ENCODE peak calls at places on chromosomes 13 and 19, in eight cellular contexts. C, B, R, L, S, F, M and Y are unnamed samples. For H3K4me1, the result is how much of the 10 kb centered on the place peaks cover.

GRCh38 chr13:42215578-42216421 is 56.2 kb upstream of the AKAP11 start:
- DNase-seq in C (peak), B (no peak), R (no peak), L (no peak), S (no peak), F (peak), M (peak), Y (no peak)

GRCh38 chr13:30607908-30608307 is 9.8 kb upstream of the USPL1 start:
- DNase-seq in C (no peak), B (no peak), R (peak), L (no peak), S (no peak), F (no peak), M (no peak), Y (no peak)

GRCh38 chr13:25329706-25330105 is 28.3 kb downstream of the NUP58 start:
- DNase-seq in C (no peak), B (no peak), R (no peak), L (no peak), S (no peak), F (no peak), M (no peak), Y (no peak)

GRCh38 chr19:20151617-20152145 is 15.3 kb upstream of the ZNF486 start:
- DNase-seq in C (peak), B (no peak), R (no peak), L (no peak), S (no peak), F (peak), M (no peak), Y (no peak)

GRCh38 chr13:24668511-24668910 is 11.7 kb upstream of the ATP12A start:
- DNase-seq in C (no peak), B (no peak), R (no peak), L (no peak), S (no peak), F (no peak), M (no peak), Y (no peak)

GRCh38 chr13:101204270-101205011 is 211.9 kb downstream of the NALCN start:
- DNase-seq in C (no peak), B (no peak), R (no peak), L (no peak), S (no peak), F (no peak), M (no peak), Y (no peak)

GRCh38 chr19:12751635-12752034 is at the start of gene BEST2:
- DNase-seq in C (peak), B (no peak), R (no peak), L (no peak), S (no peak), F (no peak), M (no peak), Y (no peak)

GRCh38 chr13:93004919-93005318 is 221.7 kb upstream of the GPC6 start:
- DNase-seq in C (peak), B (no peak), R (no peak), L (no peak), S (no peak), F (no peak), M (no peak), Y (no peak)

GRCh38 chr19:7533281-7533819 is 2.2 kb upstream of the PNPLA6 start:
- DNase-seq in C (peak), B (no peak), R (no peak), L (peak), S (no peak), F (no peak), M (no peak), Y (no peak)

GRCh38 chr13:26062853-26063444 is 11.1 kb upstream of the SHISA2 start:
- DNase-seq in C (peak), B (no peak), R (no peak), L (no peak), S (no peak), F (peak), M (peak), Y (no peak)

GRCh38 chr13:46372071-46372470 is 15.0 kb downstream of the RUBCNL start:
- DNase-seq in C (no peak), B (no peak), R (no peak), L (no peak), S (no peak), F (no peak), M (no peak), Y (no peak)

GRCh38 chr19:456547-457110 is 4.2 kb downstream of the SHC2 start:
- DNase-seq in C (peak), B (no peak), R (no peak), L (no peak), S (no peak), F (no peak), M (no peak), Y (no peak)

GRCh38 chr19:58538257-58539168 is 5.4 kb upstream of the TRIM28 start:
- DNase-seq in C (peak), B (no peak), R (no peak), L (peak), S (no peak), F (peak), M (no peak), Y (no peak)

GRCh38 chr13:113116871-113117271 is 5.7 kb upstream of the F10 start:
- DNase-seq in C (no peak), B (no peak), R (no peak), L (no peak), S (no peak), F (no peak), M (no peak), Y (peak)

GRCh38 chr13:113152894-113153809 is 5.3 kb upstream of the PROZ start:
- DNase-seq in C (peak), B (no peak), R (no peak), L (peak), S (no peak), F (peak), M (no peak), Y (no peak)

GRCh38 chr19:57192993-57193392 is 1.7 kb downstream of the ZNF264 start:
- DNase-seq in C (no peak), B (no peak), R (no peak), L (no peak), S (no peak), F (no peak), M (no peak), Y (no peak)

GRCh38 chr19:54560881-54561385 is 12.7 kb upstream of the LILRA2 start:
- DNase-seq in C (no peak), B (no peak), R (no peak), L (no peak), S (no peak), F (no peak), M (no peak), Y (no peak)

GRCh38 chr19:29858000-29858596 is 46.3 kb downstream of the CCNE1 start:
- DNase-seq in C (peak), B (peak), R (no peak), L (no peak), S (no peak), F (no peak), M (no peak), Y (no peak)

GRCh38 chr13:48653074-48654054 is at the start of gene CYSLTR2:
- DNase-seq in C (peak), B (no peak), R (no peak), L (no peak), S (no peak), F (no peak), M (no peak), Y (no peak)

GRCh38 chr13:49532593-49532992 is 36.8 kb downstream of the PHF11 start:
- DNase-seq in C (no peak), B (no peak), R (no peak), L (no peak), S (no peak), F (no peak), M (no peak), Y (no peak)

GRCh38 chr13:106520205-106521004 is 15.1 kb downstream of the EFNB2 start:
- DNase-seq in C (peak), B (no peak), R (no peak), L (no peak), S (no peak), F (no peak), M (no peak), Y (no peak)

GRCh38 chr19:20923077-20923871 is at the start of gene ZNF85:
- DNase-seq in C (peak), B (no peak), R (peak), L (peak), S (peak), F (peak), M (peak), Y (peak)

GRCh38 chr19:48660854-48661731 is 11.7 kb downstream of the NTN5 start:
- DNase-seq in C (peak), B (peak), R (peak), L (peak), S (peak), F (no peak), M (peak), Y (peak)

GRCh38 chr19:35712910-35713845 is 4.6 kb upstream of the KMT2B start:
- DNase-seq in C (peak), B (no peak), R (no peak), L (no peak), S (no peak), F (no peak), M (no peak), Y (no peak)

GRCh38 chr19:19866599-19867248 is 1.0 kb downstream of the ZNF253 start:
- DNase-seq in C (peak), B (no peak), R (peak), L (no peak), S (no peak), F (peak), M (no peak), Y (no peak)

GRCh38 chr13:91659583-91660415 is 261.4 kb downstream of the GPC5 start:
- DNase-seq in C (no peak), B (no peak), R (no peak), L (no peak), S (no peak), F (no peak), M (no peak), Y (no peak)

GRCh38 chr13:100773923-100774641 is 99.5 kb upstream of the TMTC4 start:
- DNase-seq in C (peak), B (no peak), R (no peak), L (no peak), S (no peak), F (no peak), M (no peak), Y (no peak)

GRCh38 chr13:100659578-100659977 is 15.0 kb downstream of the TMTC4 start:
- DNase-seq in C (peak), B (no peak), R (no peak), L (no peak), S (no peak), F (no peak), M (no peak), Y (no peak)

GRCh38 chr19:18074192-18074591 is 12.5 kb downstream of the IL12RB1 start:
- DNase-seq in C (peak), B (no peak), R (no peak), L (no peak), S (no peak), F (no peak), M (no peak), Y (no peak)

GRCh38 chr19:48962029-48962848 is 2.9 kb upstream of the FTL start:
- DNase-seq in C (peak), B (peak), R (no peak), L (peak), S (no peak), F (no peak), M (no peak), Y (no peak)

GRCh38 chr19:46018729-46019251 is 4.1 kb downstream of the PGLYRP1 start:
- DNase-seq in C (no peak), B (no peak), R (no peak), L (no peak), S (no peak), F (no peak), M (no peak), Y (no peak)

GRCh38 chr19:46017874-46018675 is 4.8 kb downstream of the PGLYRP1 start:
- DNase-seq in C (no peak), B (no peak), R (no peak), L (no peak), S (no peak), F (no peak), M (no peak), Y (no peak)

GRCh38 chr19:46015961-46016425 is 6.9 kb downstream of the PGLYRP1 start:
- DNase-seq in C (peak), B (no peak), R (peak), L (no peak), S (no peak), F (no peak), M (no peak), Y (no peak)

GRCh38 chr19:46016426-46017094 is 6.3 kb downstream of the PGLYRP1 start:
- DNase-seq in C (peak), B (peak), R (peak), L (peak), S (no peak), F (peak), M (peak), Y (no peak)

GRCh38 chr19:46017095-46017429 is 5.8 kb downstream of the PGLYRP1 start:
- DNase-seq in C (no peak), B (no peak), R (no peak), L (no peak), S (no peak), F (no peak), M (no peak), Y (no peak)
- H3K4me3 ChIP-seq in C (no peak), B (no peak), R (no peak), L (peak), S (no peak), F (no peak), M (no peak), Y (no peak)

GRCh38 chr13:52348081-52348480 is 57.9 kb downstream of the THSD1 start:
- DNase-seq in C (no peak), B (no peak), R (no peak), L (no peak), S (no peak), F (no peak), M (peak), Y (no peak)
- H3K4me1 ChIP-seq in C (under half), B (under half), R (under half), L (under half), S (under half), F (under half), M (under half), Y (under half)

DNA sequence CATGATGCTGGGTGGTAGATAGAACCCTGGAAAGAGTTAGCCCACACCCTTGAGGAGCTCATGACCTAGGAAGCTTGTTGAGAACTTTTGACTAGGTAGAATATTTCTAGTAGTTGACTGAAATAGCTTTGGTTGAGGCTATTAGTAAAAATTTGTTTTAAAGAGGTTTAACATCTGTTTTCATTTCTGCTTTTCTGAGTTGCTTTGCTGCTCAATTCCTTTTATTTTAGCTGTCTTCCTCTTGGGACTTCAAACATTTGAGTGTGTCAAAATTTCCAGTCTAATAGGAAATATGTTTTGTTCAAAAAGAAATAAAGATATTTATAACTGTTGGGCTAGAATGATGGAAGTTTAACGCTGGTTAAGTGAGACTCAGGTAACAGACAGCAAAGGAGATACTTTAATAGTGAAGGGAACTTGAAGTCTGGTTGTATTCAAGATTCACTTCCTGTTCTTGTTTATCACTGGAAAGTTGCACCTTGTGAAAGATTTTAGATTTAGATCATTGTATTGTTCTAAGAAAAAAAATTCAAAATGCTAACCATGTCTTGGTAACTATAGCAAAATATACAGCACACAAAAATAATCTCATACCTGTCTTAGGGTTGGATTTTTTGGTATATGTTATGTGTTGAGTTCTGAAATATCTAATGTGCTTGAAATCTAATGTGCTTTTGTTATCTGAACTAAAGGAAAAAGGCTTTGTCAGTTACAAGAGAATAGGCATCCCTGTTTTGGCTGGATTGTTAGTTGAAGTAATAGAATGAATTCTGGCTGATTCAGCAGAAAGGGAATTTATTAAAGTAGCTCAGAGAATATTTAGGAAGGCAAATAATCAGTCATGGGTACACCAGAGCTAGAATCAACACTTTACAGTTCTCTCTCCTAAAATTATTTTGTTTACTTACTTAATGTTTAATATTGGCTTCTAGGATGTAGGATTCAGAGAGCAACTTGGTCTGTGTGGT is 24.4 kb upstream of the GPR18 start:
- DNase-seq in C (no peak), B (no peak), R (no peak), L (no peak), S (no peak), F (no peak), M (no peak), Y (no peak)
- H3K27ac ChIP-seq in C (no peak), B (no peak), R (peak), L (peak), S (peak), F (no peak), M (no peak), Y (no peak)

DNA sequence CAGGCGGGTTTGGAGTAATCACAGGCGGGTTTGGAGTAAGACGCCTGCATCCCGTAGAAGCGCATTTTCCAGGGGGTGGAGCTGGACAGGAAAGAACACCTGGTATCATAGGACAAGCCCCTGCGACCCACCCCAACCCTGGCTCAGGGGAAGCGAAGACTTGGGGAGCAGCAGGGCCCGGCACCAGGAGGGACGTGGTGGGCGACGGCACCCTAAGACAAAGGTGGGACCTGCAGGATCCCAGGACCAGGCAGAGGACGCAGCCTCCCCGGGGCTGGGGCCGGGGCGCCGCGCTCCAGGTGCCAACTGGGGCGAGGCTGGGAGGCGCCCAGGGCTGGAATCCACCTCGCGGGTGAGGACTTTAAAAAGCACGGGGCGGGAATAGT is 520 bp downstream of the ZNF600 start:
- DNase-seq in C (peak), B (no peak), R (no peak), L (no peak), S (no peak), F (no peak), M (no peak), Y (peak)
- H3K4me3 ChIP-seq in C (peak), B (no peak), R (peak), L (peak), S (peak), F (peak), M (peak), Y (peak)

GRCh38 chr13:32638739-32639138 is 52.5 kb downstream of the PDS5B start:
- DNase-seq in C (no peak), B (no peak), R (no peak), L (no peak), S (no peak), F (no peak), M (no peak), Y (no peak)

GRCh38 chr13:32645854-32646253 is 59.6 kb downstream of the PDS5B start:
- DNase-seq in C (no peak), B (no peak), R (no peak), L (no peak), S (no peak), F (no peak), M (no peak), Y (no peak)

GRCh38 chr13:32639502-32640105 is 53.4 kb downstream of the PDS5B start:
- DNase-seq in C (peak), B (peak), R (peak), L (no peak), S (peak), F (peak), M (peak), Y (no peak)

GRCh38 chr13:32642858-32643257 is 56.6 kb downstream of the PDS5B start:
- DNase-seq in C (no peak), B (no peak), R (no peak), L (no peak), S (no peak), F (no peak), M (no peak), Y (no peak)

GRCh38 chr13:32642316-32642715 is 56.1 kb downstream of the PDS5B start:
- DNase-seq in C (no peak), B (no peak), R (no peak), L (no peak), S (no peak), F (no peak), M (no peak), Y (no peak)
- H3K4me1 ChIP-seq in C (under half), B (under half), R (under half), L (under half), S (under half), F (under half), M (under half), Y (under half)

GRCh38 chr19:10432736-10433130 is 12.4 kb downstream of the PDE4A start:
- DNase-seq in C (peak), B (no peak), R (no peak), L (peak), S (no peak), F (no peak), M (no peak), Y (no peak)

GRCh38 chr19:10431254-10431942 is 11.1 kb downstream of the PDE4A start:
- DNase-seq in C (peak), B (no peak), R (peak), L (peak), S (no peak), F (no peak), M (no peak), Y (no peak)

GRCh38 chr19:10431943-10432735 is 11.8 kb downstream of the PDE4A start:
- DNase-seq in C (peak), B (no peak), R (peak), L (peak), S (no peak), F (no peak), M (no peak), Y (no peak)

GRCh38 chr19:10428996-10429381 is 8.7 kb downstream of the PDE4A start:
- DNase-seq in C (no peak), B (no peak), R (no peak), L (no peak), S (no peak), F (no peak), M (no peak), Y (no peak)

DNA sequence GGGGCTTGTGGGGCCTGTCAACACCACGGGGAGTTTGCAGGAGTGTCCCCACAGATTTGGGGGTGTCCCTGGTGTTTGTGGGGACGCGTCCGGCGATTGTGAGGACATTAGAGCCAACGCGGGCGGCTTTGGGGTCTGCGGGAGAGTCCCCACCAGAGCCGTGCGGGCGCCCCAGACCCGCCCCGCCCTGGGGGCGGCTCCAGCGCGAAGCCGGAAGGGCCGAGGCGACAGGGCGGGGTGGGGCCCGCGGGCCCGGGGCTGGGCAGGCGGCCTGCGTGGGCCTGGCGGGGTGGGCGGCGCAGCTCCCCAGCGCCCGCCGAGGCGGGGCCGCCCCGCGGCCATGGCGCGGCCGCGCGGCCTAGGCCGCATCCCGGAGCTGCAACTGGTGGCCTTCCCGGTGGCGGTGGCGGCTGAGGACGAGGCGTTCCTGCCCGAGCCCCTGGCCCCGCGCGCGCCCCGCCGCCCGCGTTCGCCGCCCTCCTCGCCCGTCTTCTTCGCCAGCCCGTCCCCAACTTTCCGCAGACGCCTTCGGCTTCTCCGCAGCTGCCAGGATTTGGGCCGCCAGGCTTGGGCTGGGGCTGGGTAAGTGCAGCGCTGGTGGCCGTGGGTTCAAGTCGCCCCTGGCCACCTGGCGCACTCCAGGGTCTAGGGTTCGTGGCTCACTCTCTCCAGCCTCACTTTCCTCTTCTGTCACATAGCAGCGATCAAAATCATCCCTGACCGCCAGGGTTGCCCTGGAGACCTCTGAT is 10.3 kb downstream of the PDE4A start:
- DNase-seq in C (peak), B (no peak), R (no peak), L (peak), S (no peak), F (no peak), M (no peak), Y (no peak)
- H3K27ac ChIP-seq in C (no peak), B (peak), R (peak), L (peak), S (no peak), F (no peak), M (peak), Y (no peak)

GRCh38 chr19:4278010-4278409 is 1.1 kb upstream of the SHD start:
- DNase-seq in C (no peak), B (no peak), R (no peak), L (no peak), S (no peak), F (no peak), M (no peak), Y (no peak)
- H3K4me3 ChIP-seq in C (peak), B (no peak), R (no peak), L (no peak), S (no peak), F (peak), M (no peak), Y (no peak)